ENCODE peak calls at places on chromosomes 7 and 10, in eight cellular contexts. L is posterior cingulate gyrus; N is SJCRH30; F is naive thymus-derived CD8-positive, alpha-beta T cell; P is left ventricle myocardium superior; M is NCI-H1417; Y is central memory CD4-positive, alpha-beta T cell; J is hippocampal formation. R is an unnamed sample.

GRCh38 chr10:103822052-103822716 is 33.2 kb downstream of the SH3PXD2A start:
- DNase-seq in L (peak; percentile 73), N (peak; percentile 60), F (no peak), P (peak; percentile 23), M (no peak), Y (no peak), J (no peak), R (no peak)

GRCh38 chr7:68147621-68148238 is 1151.1 kb downstream of the TYW1 start:
- DNase-seq in L (no peak), N (no peak), F (no peak), P (no peak), M (no peak), Y (no peak), J (no peak), R (peak; percentile 89)

GRCh38 chr10:52378124-52378523 is 64.0 kb downstream of the DKK1 start:
- DNase-seq in L (no peak), N (no peak), F (no peak), P (no peak), M (no peak), Y (no peak), J (no peak), R (no peak)

GRCh38 chr10:98047009-98047741 is 16.8 kb upstream of the CRTAC1 start:
- DNase-seq in L (peak; percentile 85), N (no peak), F (no peak), P (peak; percentile 82), M (no peak), Y (no peak), J (peak; percentile 46), R (no peak)

GRCh38 chr10:128160335-128160734 is 34.1 kb upstream of the MKI67 start:
- DNase-seq in L (no peak), N (no peak), F (no peak), P (no peak), M (peak; percentile 4), Y (no peak), J (no peak), R (no peak)

GRCh38 chr7:137172105-137172590 is 171.4 kb downstream of the PTN start:
- DNase-seq in L (no peak), N (no peak), F (no peak), P (no peak), M (peak; percentile 3), Y (no peak), J (no peak), R (no peak)

GRCh38 chr7:134083766-134084487 is 43.2 kb upstream of the LRGUK start:
- DNase-seq in L (no peak), N (no peak), F (no peak), P (no peak), M (no peak), Y (no peak), J (no peak), R (no peak)

GRCh38 chr10:46524471-46525176 is 31.8 kb downstream of the GPRIN2 start:
- DNase-seq in L (peak; percentile 80), N (peak; percentile 45), F (no peak), P (no peak), M (no peak), Y (no peak), J (no peak), R (no peak)

GRCh38 chr10:788796-789748 is 99.6 kb upstream of the DIP2C start:
- DNase-seq in L (peak; percentile 94), N (no peak), F (no peak), P (peak; percentile 88), M (no peak), Y (no peak), J (peak; percentile 70), R (no peak)

GRCh38 chr7:3592438-3593134 is 291.5 kb downstream of the SDK1 start:
- DNase-seq in L (peak; percentile 54), N (no peak), F (no peak), P (no peak), M (peak; percentile 84), Y (no peak), J (no peak), R (peak; percentile 41)

GRCh38 chr7:96017877-96018276 is 245.5 kb downstream of the DYNC1I1 start:
- DNase-seq in L (no peak), N (no peak), F (no peak), P (no peak), M (peak; percentile 89), Y (no peak), J (no peak), R (peak; percentile 90)

GRCh38 chr10:116798859-116799258 is 50.4 kb upstream of the ENO4 start:
- DNase-seq in L (no peak), N (no peak), F (no peak), P (no peak), M (no peak), Y (no peak), J (no peak), R (no peak)

GRCh38 chr10:57706576-57707299 is 561.0 kb downstream of the IPMK start:
- DNase-seq in L (no peak), N (no peak), F (no peak), P (no peak), M (no peak), Y (no peak), J (no peak), R (no peak)

R was measured in NCI-H1105 treated with DMSO at 0.1 percent for 48 hours.